ENCODE peak calls at places on chromosomes 3 and 15, in four cellular contexts. P is neural progenitor cell, V is Peyer's patch, B is choroid plexus epithelial cell. S is an unnamed sample.

GRCh38 chr3:157445897-157446296 is 9.2 kb downstream of the PTX3 start:
- DNase-seq in P (no peak), V (no peak), B (peak), S (no peak)

GRCh38 chr15:32682569-32682968 is 35.2 kb upstream of the GREM1 start:
- DNase-seq in P (no peak), V (no peak), B (peak), S (no peak)

GRCh38 chr3:170751083-170751893 is 118.7 kb downstream of the RPL22L1 start:
- DNase-seq in P (no peak), V (no peak), B (peak), S (no peak)

GRCh38 chr15:79378394-79379158 is 53.6 kb upstream of the MINAR1 start:
- DNase-seq in P (no peak), V (no peak), B (peak), S (no peak)

GRCh38 chr3:25532763-25533162 is 104.7 kb downstream of the RARB start:
- DNase-seq in P (no peak), V (peak), B (peak), S (peak)

GRCh38 chr3:149435936-149436885 is 38.3 kb upstream of the TM4SF4 start:
- DNase-seq in P (no peak), V (no peak), B (peak), S (no peak)

GRCh38 chr15:66761723-66762595 is 59.9 kb downstream of the SMAD6 start:
- DNase-seq in P (no peak), V (no peak), B (peak), S (no peak)

GRCh38 chr3:23806322-23807160 is 786 bp downstream of the UBE2E1 start:
- DNase-seq in P (peak), V (peak), B (peak), S (peak)

GRCh38 chr3:55935241-55935640 is 448.1 kb upstream of the WNT5A start:
- DNase-seq in P (peak), V (no peak), B (no peak), S (no peak)

GRCh38 chr3:57112206-57112605 is 51.7 kb downstream of the SPATA12 start:
- DNase-seq in P (peak), V (no peak), B (peak), S (no peak)

GRCh38 chr3:57147071-57147470 is 18.1 kb downstream of the IL17RD start:
- DNase-seq in P (no peak), V (no peak), B (no peak), S (no peak)

DNA sequence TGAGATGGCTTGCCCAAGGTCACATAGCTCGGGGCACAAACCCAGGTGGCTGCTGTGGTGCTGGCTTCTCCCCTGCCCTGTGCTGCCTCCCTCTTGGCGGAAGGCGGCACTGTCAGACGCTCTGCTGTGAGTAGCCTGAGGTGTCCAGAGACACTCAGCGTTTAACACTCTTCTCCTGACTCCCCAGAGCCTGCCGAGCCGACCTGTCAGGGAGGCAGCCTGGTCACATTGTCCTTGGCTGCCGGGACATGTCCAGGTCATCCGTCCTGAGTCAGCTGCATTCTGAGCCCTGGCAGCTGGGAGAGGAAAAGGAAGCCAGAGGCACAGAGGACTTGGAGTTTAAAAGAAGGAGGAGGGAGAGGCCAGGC is 4.7 kb downstream of the LMAN1L start:
- DNase-seq in P (peak), V (peak), B (peak), S (no peak)
- TF ChIP-seq CTCF in P (no peak), V (peak), B (peak), S (no peak)

GRCh38 chr15:49877117-49877860 is 241.7 kb downstream of the ATP8B4 start:
- DNase-seq in P (no peak), V (no peak), B (peak), S (no peak)

GRCh38 chr15:49877871-49878511 is 241.0 kb downstream of the ATP8B4 start:
- DNase-seq in P (no peak), V (no peak), B (peak), S (no peak)

GRCh38 chr15:49876401-49877038 is 242.5 kb downstream of the ATP8B4 start:
- DNase-seq in P (peak), V (no peak), B (peak), S (no peak)

DNA sequence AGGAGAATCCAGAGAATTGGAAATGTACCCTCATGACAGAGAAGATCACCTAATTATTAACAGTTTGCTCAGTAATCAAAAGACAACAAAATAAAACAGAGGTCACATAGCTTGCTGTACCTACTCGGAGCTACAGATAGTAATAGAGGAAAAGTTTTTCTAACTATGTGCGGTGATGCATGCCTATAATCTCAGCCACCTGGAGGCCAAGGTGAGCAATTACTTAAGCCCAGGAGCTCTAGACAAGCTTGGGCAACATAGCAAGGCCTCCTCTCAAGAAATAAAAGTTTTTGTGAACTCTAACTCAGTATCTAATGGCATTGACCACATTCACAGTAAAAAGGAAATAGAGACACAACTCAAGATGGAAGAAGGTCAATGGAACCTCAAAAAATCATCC is 243.6 kb downstream of the ATP8B4 start:
- DNase-seq in P (no peak), V (no peak), B (no peak), S (no peak)
- TF ChIP-seq CTCF in P (peak), V (peak), B (peak), S (no peak)

DNA sequence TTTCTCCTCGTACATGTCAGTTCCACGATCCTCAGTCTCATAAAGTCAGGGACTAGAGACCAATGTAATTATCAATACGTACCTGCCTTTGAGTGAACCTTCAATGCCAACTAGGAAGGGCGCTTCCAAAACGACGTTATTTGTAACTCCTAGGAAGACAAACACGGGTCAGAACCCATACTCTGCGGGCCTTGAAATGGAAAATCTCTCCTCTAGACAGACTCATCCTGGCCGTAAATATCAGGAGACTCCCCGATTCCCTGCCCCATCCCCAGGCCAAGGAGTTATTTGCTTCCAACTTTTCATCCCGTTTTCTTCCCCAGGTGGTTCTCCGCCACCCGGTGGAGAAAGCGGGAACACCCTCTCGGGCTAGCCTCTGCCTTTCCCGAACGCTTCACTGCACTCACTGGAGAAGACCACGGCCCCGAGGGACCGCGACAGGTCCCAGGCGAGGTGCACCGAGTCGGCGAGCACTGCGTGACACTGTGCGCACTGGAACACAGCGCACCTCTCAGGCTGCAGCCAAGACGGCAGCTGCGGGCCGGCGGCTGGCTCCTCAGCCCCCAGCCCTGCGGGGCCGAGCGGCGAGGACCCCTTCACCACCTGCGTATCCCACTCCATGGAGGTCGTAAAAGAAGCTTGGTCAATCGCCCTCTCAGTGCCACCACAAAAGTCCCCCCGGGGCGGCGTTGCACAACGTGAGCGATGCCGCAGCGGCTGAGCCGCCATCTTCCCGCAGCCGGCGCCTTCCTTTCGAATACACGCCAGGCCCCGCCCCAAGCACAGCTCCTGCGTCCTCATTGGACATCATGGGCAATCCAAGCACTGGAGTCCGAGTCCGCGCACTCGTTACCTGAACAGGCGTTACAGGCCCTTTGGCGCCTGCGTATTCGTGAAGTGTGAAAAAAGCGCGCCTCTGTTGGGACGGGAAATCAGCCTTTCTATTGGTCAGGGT is at the start of gene OIP5:
- DNase-seq in P (peak), V (peak), B (peak), S (peak)
- TF ChIP-seq CTCF in P (peak), V (peak), B (peak), S (peak)

DNA sequence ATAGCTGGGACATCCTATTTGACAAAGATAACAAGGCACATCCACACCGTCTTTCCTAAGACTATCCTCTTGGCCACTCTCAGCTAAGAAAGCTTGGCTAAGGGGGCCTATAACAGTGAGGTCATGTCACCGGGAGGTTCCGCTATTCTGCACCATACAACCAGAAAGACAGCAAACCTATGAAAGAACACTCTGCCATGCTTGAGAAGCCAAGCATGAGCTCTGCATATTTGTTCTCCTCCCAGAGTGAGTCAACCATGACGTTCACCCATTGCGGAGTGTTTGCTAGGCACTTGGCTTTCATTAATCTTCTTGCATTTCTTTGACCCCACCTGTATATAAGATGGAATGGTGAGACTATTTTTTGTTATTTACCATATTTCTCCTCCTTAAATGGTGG is 141.2 kb downstream of the GMNC start:
- DNase-seq in P (no peak), V (no peak), B (no peak), S (no peak)
- TF ChIP-seq CTCF in P (no peak), V (no peak), B (no peak), S (no peak)

DNA sequence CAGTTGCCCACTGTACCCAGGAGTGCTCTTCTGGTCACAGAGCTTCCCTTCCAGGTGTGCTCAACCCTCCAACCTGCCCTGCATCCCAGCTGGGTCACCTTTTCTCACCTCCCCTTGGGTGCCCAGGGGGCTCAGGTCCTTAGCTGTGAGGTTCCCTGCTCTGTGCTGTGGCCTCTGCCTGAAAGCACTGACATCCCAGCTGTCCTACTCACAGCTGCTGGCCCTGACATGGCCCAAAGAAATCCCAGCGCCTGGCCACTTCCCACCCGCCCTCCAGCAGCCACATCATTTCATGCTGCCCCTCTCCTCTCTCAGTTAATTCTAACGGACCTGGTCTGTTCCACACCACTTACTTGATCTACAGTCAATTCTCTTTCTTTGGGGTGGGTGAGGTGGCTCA is 79.9 kb downstream of the ISG20 start:
- DNase-seq in P (no peak), V (no peak), B (no peak), S (no peak)
- TF ChIP-seq CTCF in P (no peak), V (no peak), B (no peak), S (no peak)

GRCh38 chr3:54633444-54634121 is 294.3 kb downstream of the LRTM1 start:
- DNase-seq in P (no peak), V (no peak), B (no peak), S (no peak)
- TF ChIP-seq CTCF in P (no peak), V (no peak), B (no peak), S (no peak)

GRCh38 chr3:40869939-40870338 is 329.4 kb upstream of the CTNNB1 start:
- DNase-seq in P (no peak), V (no peak), B (no peak), S (no peak)
- TF ChIP-seq CTCF in P (peak), V (no peak), B (peak), S (no peak)

GRCh38 chr3:182124716-182125115 is 413.0 kb downstream of the SOX2 start:
- DNase-seq in P (no peak), V (no peak), B (no peak), S (no peak)
- TF ChIP-seq CTCF in P (no peak), V (no peak), B (no peak), S (no peak)

DNA sequence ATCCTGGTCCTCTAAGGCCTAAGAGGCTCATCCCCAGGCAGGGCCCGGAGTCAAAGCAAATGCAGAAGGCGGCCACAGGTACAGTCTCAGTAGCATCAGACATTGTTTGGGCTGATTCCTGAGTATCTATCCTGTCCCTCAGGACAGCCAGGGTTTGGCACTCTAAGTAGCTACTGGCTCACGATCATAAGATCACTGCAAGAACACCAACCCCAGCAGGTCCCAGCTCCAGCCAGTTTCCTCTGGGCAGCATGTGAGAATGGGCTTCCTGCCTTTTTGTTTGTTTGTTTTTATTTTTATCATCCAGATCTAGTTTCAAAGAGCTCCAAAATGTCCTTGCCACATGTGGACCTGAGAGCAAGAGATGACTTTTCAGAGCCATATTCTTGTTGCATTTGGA is 32.7 kb downstream of the LRRFIP2 start:
- DNase-seq in P (no peak), V (no peak), B (no peak), S (no peak)
- TF ChIP-seq CTCF in P (no peak), V (no peak), B (no peak), S (no peak)

GRCh38 chr3:127276995-127277394 is 10.9 kb downstream of the PRR20G start:
- DNase-seq in P (no peak), V (no peak), B (no peak), S (no peak)
- TF ChIP-seq CTCF in P (no peak), V (no peak), B (no peak), S (no peak)

S was measured in CD4-positive, alpha-beta T cell.